ENCODE peak calls at places on chromosome 13, in six cellular contexts. S, O, A, M, T and J are unnamed samples.

GRCh38 chr13:111480976-111481375 is 160.5 kb downstream of the TEX29 start:
- DNase-seq in S (peak; percentile 20), O (no peak), A (no peak), M (no peak), T (no peak), J (peak; percentile 27)

GRCh38 chr13:100089633-100090032 is 740 bp downstream of the PCCA start:
- DNase-seq in S (no peak), O (peak; percentile 43), A (no peak), M (no peak), T (peak; percentile 19), J (no peak)

GRCh38 chr13:36530050-36530789 is 97.9 kb downstream of the CCNA1 start:
- DNase-seq in S (no peak), O (no peak), A (peak; percentile 7), M (no peak), T (peak; percentile 48), J (peak; percentile 77)

GRCh38 chr13:110818747-110819146 is 96.1 kb downstream of the ANKRD10 start:
- DNase-seq in S (peak; percentile 10), O (no peak), A (no peak), M (no peak), T (no peak), J (no peak)

GRCh38 chr13:28100149-28101121 is at the start of gene FLT3:
- DNase-seq in S (no peak), O (peak; percentile 80), A (peak; percentile 9), M (no peak), T (peak; percentile 2), J (peak; percentile 19)

GRCh38 chr13:106446011-106446410 is 89.5 kb downstream of the EFNB2 start:
- DNase-seq in S (no peak), O (no peak), A (peak; percentile 57), M (no peak), T (no peak), J (no peak)

GRCh38 chr13:24041822-24042221 is 118.7 kb upstream of the SPATA13 start:
- DNase-seq in S (no peak), O (no peak), A (no peak), M (no peak), T (no peak), J (no peak)

GRCh38 chr13:28529836-28530235 is 34.9 kb upstream of the FLT1 start:
- DNase-seq in S (no peak), O (no peak), A (no peak), M (no peak), T (no peak), J (no peak)

GRCh38 chr13:31225998-31226675 is 26.4 kb downstream of the B3GLCT start:
- DNase-seq in S (no peak), O (no peak), A (no peak), M (no peak), T (no peak), J (no peak)

GRCh38 chr13:111242585-111242984 is 77.9 kb upstream of the TEX29 start:
- DNase-seq in S (no peak), O (no peak), A (no peak), M (no peak), T (no peak), J (no peak)

GRCh38 chr13:42836930-42837329 is 55.5 kb downstream of the FAM216B start:
- DNase-seq in S (no peak), O (no peak), A (peak; percentile 68), M (no peak), T (peak; percentile 70), J (peak; percentile 72)

GRCh38 chr13:101649490-101650126 is 197.1 kb downstream of the ITGBL1 start:
- DNase-seq in S (no peak), O (no peak), A (peak; percentile 79), M (no peak), T (peak; percentile 92), J (no peak)

GRCh38 chr13:95641961-95642621 is 2.4 kb downstream of the DZIP1 start:
- DNase-seq in S (peak; percentile 56), O (peak; percentile 34), A (peak; percentile 31), M (no peak), T (peak; percentile 33), J (peak; percentile 33)

GRCh38 chr13:44648392-44649117 is 72.4 kb upstream of the TSC22D1 start:
- DNase-seq in S (no peak), O (peak; percentile 55), A (no peak), M (no peak), T (no peak), J (no peak)

GRCh38 chr13:40048551-40048950 is 393.1 kb downstream of the COG6 start:
- DNase-seq in S (no peak), O (no peak), A (no peak), M (no peak), T (no peak), J (no peak)

GRCh38 chr13:65856464-65856863 is 1373.7 kb downstream of the PCDH9 start:
- DNase-seq in S (no peak), O (no peak), A (peak; percentile 67), M (no peak), T (peak; percentile 52), J (no peak)

GRCh38 chr13:32881074-32881791 is 135.0 kb upstream of the KL start:
- DNase-seq in S (no peak), O (no peak), A (peak; percentile 35), M (no peak), T (peak; percentile 88), J (no peak)

GRCh38 chr13:100269837-100270236 is 180.9 kb downstream of the PCCA start:
- DNase-seq in S (peak; percentile 55), O (no peak), A (peak; percentile 66), M (no peak), T (peak; percentile 89), J (no peak)

GRCh38 chr13:77048592-77048991 is 21.6 kb upstream of the FBXL3 start:
- DNase-seq in S (no peak), O (no peak), A (no peak), M (no peak), T (peak; percentile 3), J (no peak)

GRCh38 chr13:48161530-48162179 is 66.8 kb upstream of the MED4 start:
- DNase-seq in S (peak; percentile 44), O (no peak), A (no peak), M (no peak), T (no peak), J (no peak)

GRCh38 chr13:102367836-102368235 is 34.0 kb downstream of the FGF14 start:
- DNase-seq in S (no peak), O (no peak), A (no peak), M (no peak), T (no peak), J (no peak)